ENCODE peak calls at places on chromosome 18, in six cellular contexts. C, U, F, E, B and A are unnamed samples.
A peak's percentile ranks its signal among the peaks of the same experiment; 100 is the strongest.

GRCh38 chr18:44834867-44835469 is 154.3 kb downstream of the SETBP1 start:
- DNase-seq in C (no peak), U (no peak), F (no peak), E (no peak), B (no peak), A (no peak)

GRCh38 chr18:63159590-63159989 is 160.0 kb downstream of the BCL2 start:
- DNase-seq in C (peak; percentile 67), U (no peak), F (no peak), E (no peak), B (no peak), A (no peak)

GRCh38 chr18:55588876-55589595 is 1.0 kb upstream of the TCF4 start:
- DNase-seq in C (no peak), U (peak; percentile 31), F (peak; percentile 47), E (peak; percentile 22), B (peak; percentile 19), A (no peak)

GRCh38 chr18:35619941-35620340 is 38.4 kb downstream of the GALNT1 start:
- DNase-seq in C (no peak), U (no peak), F (no peak), E (no peak), B (no peak), A (no peak)

GRCh38 chr18:51390695-51391094 is 193.2 kb upstream of the MEX3C start:
- DNase-seq in C (no peak), U (no peak), F (no peak), E (no peak), B (no peak), A (no peak)

GRCh38 chr18:47100214-47100831 is 50.0 kb downstream of the HDHD2 start:
- DNase-seq in C (no peak), U (peak; percentile 71), F (peak; percentile 62), E (peak; percentile 61), B (peak; percentile 60), A (peak; percentile 80)

GRCh38 chr18:10482985-10483949 is 28.8 kb downstream of the APCDD1 start:
- DNase-seq in C (peak; percentile 73), U (no peak), F (no peak), E (no peak), B (no peak), A (peak; percentile 93)

GRCh38 chr18:5144629-5145028 is 52.4 kb downstream of the AKAIN1 start:
- DNase-seq in C (no peak), U (peak; percentile 16), F (no peak), E (no peak), B (no peak), A (no peak)

GRCh38 chr18:4453712-4454547 is 1.2 kb downstream of the DLGAP1 start:
- DNase-seq in C (no peak), U (no peak), F (peak; percentile 5), E (no peak), B (no peak), A (no peak)

GRCh38 chr18:48819781-48820482 is 130.8 kb downstream of the SMAD7 start:
- DNase-seq in C (no peak), U (no peak), F (no peak), E (no peak), B (no peak), A (no peak)

GRCh38 chr18:415047-415446 is 85.5 kb downstream of the COLEC12 start:
- DNase-seq in C (no peak), U (no peak), F (no peak), E (no peak), B (no peak), A (no peak)

GRCh38 chr18:35998967-35999366 is 26.5 kb downstream of the RMP24 start:
- DNase-seq in C (no peak), U (peak; percentile 39), F (no peak), E (no peak), B (no peak), A (peak; percentile 59)

DNA sequence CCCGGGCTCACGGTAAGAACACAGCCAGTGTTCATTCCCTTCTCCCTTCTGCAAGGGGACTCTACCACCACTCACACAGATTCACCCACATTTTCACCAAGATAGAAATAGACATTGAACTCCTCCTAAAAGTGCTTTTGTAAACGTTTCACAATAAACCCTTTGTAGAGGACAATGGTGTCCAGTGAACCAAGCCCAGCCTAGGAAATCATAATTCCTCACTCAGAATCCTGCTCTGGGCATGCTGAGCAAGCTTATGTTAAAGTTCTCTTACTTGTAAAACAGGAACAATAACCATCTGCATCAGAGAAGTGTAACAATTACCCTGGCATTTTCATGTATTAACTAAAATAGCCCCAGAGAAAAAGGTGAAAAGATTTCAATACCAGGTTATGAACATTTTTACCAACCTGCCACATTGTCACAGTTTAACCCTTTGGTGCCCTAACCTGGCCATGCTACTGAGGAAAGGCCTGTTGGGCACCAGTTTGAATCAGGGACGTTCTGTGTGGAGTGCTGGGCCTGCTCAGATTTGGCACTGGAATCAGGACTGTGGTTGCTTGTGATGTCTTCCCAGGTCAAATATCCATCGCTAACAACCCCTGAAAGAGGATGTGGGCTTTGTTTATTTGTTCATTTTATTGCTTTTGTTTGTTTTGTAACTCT is 22.5 kb upstream of the NDUFV2 start:
- DNase-seq in C (no peak), U (no peak), F (no peak), E (no peak), B (no peak), A (no peak)
- H2AFZ ChIP-seq in C (no peak overlapping the region), U (peak overlapping the region; percentile 33), F (no peak overlapping the region), E (peak overlapping the region; percentile 11), B (peak overlapping the region; percentile 70), A (no peak overlapping the region)

GRCh38 chr18:42045346-42045745 is 90.3 kb downstream of the PIK3C3 start:
- DNase-seq in C (no peak), U (peak; percentile 69), F (peak; percentile 26), E (no peak), B (peak; percentile 22), A (no peak)

GRCh38 chr18:42048150-42048549 is 93.1 kb downstream of the PIK3C3 start:
- DNase-seq in C (no peak), U (peak; percentile 96), F (peak; percentile 87), E (peak; percentile 70), B (peak; percentile 93), A (no peak)

GRCh38 chr18:42052137-42052708 is 97.2 kb downstream of the PIK3C3 start:
- DNase-seq in C (no peak), U (peak; percentile 53), F (peak; percentile 17), E (peak; percentile 4), B (peak; percentile 52), A (peak; percentile 80)

GRCh38 chr18:42051411-42051810 is 96.4 kb downstream of the PIK3C3 start:
- DNase-seq in C (no peak), U (no peak), F (no peak), E (no peak), B (no peak), A (no peak)

DNA sequence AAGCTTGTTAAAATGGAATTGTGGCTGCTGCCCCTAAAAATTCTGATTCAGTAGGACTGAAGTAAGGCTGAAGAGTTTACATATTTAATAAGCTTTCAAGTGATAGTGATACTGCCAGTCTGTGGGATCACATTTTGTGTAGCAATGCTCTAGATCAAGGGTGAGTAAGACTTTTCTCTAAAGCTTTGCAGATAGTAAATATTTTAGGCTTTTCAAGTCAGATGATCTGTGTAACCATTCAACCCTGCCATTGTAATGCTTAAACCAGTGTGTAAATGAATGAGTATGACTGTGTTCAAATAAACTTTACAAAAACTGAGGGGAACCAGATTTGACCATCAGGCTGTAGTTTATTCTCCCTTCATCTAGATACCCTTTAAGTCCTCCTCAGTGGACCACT is 92.7 kb downstream of the PIK3C3 start:
- DNase-seq in C (no peak), U (peak; percentile 59), F (peak; percentile 44), E (peak; percentile 8), B (peak; percentile 64), A (no peak)
- H3K4me1 ChIP-seq in C (no peaks in the 10 kb centered on the region), U (peaks cover 44% of the 10 kb centered on the region), F (no peaks in the 10 kb centered on the region), E (peaks cover 18% of the 10 kb centered on the region), B (peaks cover 3% of the 10 kb centered on the region), A (peaks cover 9% of the 10 kb centered on the region)

GRCh38 chr18:78972930-78973331 is 6.7 kb upstream of the SALL3 start:
- DNase-seq in C (no peak), U (no peak), F (no peak), E (no peak), B (no peak), A (no peak)
- H3K9me3 ChIP-seq in C (no peaks in the 10 kb centered on the region), U (no peaks in the 10 kb centered on the region), F (no peaks in the 10 kb centered on the region), E (no peaks in the 10 kb centered on the region), B (peaks cover 3% of the 10 kb centered on the region), A (no peaks in the 10 kb centered on the region)

DNA sequence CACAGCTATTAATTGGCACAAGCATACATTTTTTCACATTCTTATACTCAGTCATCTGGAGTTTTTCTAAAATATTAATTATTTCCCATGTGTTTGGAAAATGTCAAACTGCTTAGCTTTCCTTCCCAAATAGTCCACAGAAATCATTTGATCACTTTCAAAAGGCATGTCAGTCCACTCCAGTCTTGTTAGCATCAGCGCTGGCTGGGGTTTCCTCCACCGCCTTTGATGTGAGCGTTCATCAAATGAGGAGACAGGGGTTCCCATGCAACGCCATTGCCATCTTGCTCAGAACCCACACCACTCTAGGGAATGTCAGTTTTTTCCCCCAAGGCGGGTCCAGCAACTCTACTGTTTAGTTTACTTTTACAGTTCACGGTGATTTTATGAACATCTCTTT is 13.1 kb upstream of the RAX start:
- DNase-seq in C (no peak), U (no peak), F (no peak), E (no peak), B (no peak), A (no peak)
- H2AFZ ChIP-seq in C (no peak overlapping the region), U (no peak overlapping the region), F (no peak overlapping the region), E (no peak overlapping the region), B (no peak overlapping the region), A (no peak overlapping the region)